ENCODE peak calls at places on chromosomes 2 and 18, in four cellular contexts. One of them, this sample, is unnamed.

GRCh38 chr2:54979645-54980044 is 70.6 kb downstream of the RTN4 start:
- DNase-seq in HepG2: no peak
- DNase-seq in GM12878: no peak
- DNase-seq in H1: no peak
- DNase-seq in this sample: no peak

GRCh38 chr2:28447943-28448737 is 47.7 kb upstream of the PLB1 start:
- DNase-seq in HepG2: no peak
- DNase-seq in GM12878: no peak
- DNase-seq in H1: no peak
- DNase-seq in this sample: no peak

GRCh38 chr2:45224321-45224995 is 215.2 kb upstream of the SIX2 start:
- DNase-seq in HepG2: no peak
- DNase-seq in GM12878: no peak
- DNase-seq in H1: no peak
- DNase-seq in this sample: no peak

GRCh38 chr18:6781179-6781714 is 51.7 kb downstream of the ARHGAP28 start:
- DNase-seq in HepG2: no peak
- DNase-seq in GM12878: no peak
- DNase-seq in H1: no peak
- DNase-seq in this sample: no peak

GRCh38 chr2:237731663-237732062 is 66.9 kb upstream of the RBM44 start:
- DNase-seq in HepG2: peak; percentile 48
- DNase-seq in GM12878: no peak
- DNase-seq in H1: no peak
- DNase-seq in this sample: no peak

GRCh38 chr2:223049356-223049755 is 2.6 kb upstream of the KCNE4 start:
- DNase-seq in HepG2: no peak
- DNase-seq in GM12878: no peak
- DNase-seq in H1: no peak
- DNase-seq in this sample: no peak

GRCh38 chr18:12254820-12255511 is 805 bp downstream of the CIDEA start:
- DNase-seq in HepG2: no peak
- DNase-seq in GM12878: no peak
- DNase-seq in H1: no peak
- DNase-seq in this sample: no peak

GRCh38 chr2:224357098-224357901 is 44.6 kb downstream of the FAM124B start:
- DNase-seq in HepG2: peak; percentile 58
- DNase-seq in GM12878: peak; percentile 11
- DNase-seq in H1: no peak
- DNase-seq in this sample: peak; percentile 68

GRCh38 chr2:241804326-241805276 is 4.4 kb upstream of the NEU4 start:
- DNase-seq in HepG2: peak; percentile 34
- DNase-seq in GM12878: no peak
- DNase-seq in H1: no peak
- DNase-seq in this sample: no peak

DNA sequence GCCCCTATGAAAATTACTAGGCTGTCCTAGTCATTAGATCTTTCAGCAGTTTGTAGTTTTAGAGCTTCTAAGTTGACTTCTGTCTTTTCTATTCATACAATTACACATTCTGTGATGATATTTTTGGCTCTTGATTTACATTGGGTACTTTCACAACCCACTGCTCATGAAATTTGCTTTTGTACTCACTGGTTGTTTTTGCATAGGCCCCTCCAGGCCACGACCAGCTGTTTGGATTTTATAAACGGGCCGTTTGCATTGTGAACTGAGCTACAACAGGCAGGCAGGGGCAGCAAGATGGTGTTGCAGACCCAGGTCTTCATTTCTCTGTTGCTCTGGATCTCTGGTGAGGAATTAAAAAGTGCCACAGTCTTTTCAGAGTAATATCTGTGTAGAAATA is 193.8 kb downstream of the RPIA start:
- DNase-seq in HepG2: no peak
- DNase-seq in GM12878: no peak
- DNase-seq in H1: no peak
- DNase-seq in this sample: no peak
- TF ChIP-seq ZNF274 in HepG2: no peak
- TF ChIP-seq ZNF274 in GM12878: no peak
- TF ChIP-seq ZNF274 in H1: no peak
- TF ChIP-seq ZNF274 in this sample: no peak

GRCh38 chr2:186979439-186980116 is 130.6 kb upstream of the ZSWIM2 start:
- DNase-seq in HepG2: no peak
- DNase-seq in GM12878: no peak
- DNase-seq in H1: no peak
- DNase-seq in this sample: no peak

GRCh38 chr2:186984481-186984880 is 135.5 kb upstream of the ZSWIM2 start:
- DNase-seq in HepG2: no peak
- DNase-seq in GM12878: no peak
- DNase-seq in H1: no peak
- DNase-seq in this sample: no peak

GRCh38 chr2:186980117-186980442 is 131.1 kb upstream of the ZSWIM2 start:
- DNase-seq in HepG2: no peak
- DNase-seq in GM12878: no peak
- DNase-seq in H1: no peak
- DNase-seq in this sample: no peak

GRCh38 chr2:186977433-186978045 is 128.6 kb upstream of the ZSWIM2 start:
- DNase-seq in HepG2: no peak
- DNase-seq in GM12878: no peak
- DNase-seq in H1: no peak
- DNase-seq in this sample: no peak

DNA sequence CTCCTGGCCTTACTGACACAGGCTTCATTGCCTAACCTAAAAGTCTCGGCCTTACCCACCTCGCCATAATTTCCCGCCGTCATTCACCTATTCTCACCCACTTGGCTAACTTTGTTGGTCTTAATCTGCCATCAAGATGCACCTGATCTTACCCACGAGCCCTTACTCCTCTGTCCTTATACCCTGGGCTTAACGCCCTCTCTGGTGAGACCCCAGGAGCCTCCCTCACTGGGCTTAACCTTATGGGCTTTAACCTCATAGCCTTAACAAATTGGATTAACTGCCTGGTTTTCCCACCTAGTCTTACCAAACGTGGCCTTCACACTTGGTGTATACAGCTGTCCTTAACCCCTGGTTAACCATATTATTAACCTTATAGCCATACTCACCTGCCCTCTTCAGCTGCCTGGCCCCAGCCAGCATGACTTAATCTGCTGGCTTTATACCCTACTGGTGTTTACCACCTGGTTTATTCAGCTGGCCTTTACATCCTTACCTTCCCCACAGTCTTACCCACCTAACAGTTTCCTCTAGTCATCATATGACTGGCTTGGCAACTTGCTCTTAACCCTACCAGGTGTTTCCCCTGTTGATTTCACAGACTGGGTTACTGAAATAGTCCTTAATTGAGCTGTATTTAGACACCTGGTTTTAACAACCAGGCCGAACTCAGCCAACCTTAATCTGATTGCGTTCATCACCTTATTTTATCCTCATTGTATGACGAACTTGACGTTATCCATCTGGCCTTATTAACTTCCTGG is 132.0 kb upstream of the ZSWIM2 start:
- DNase-seq in HepG2: no peak
- DNase-seq in GM12878: no peak
- DNase-seq in H1: no peak
- DNase-seq in this sample: no peak
- TF ChIP-seq SUZ12 in HepG2: no peak
- TF ChIP-seq SUZ12 in GM12878: no peak
- TF ChIP-seq SUZ12 in H1: no peak
- TF ChIP-seq SUZ12 in this sample: no peak

DNA sequence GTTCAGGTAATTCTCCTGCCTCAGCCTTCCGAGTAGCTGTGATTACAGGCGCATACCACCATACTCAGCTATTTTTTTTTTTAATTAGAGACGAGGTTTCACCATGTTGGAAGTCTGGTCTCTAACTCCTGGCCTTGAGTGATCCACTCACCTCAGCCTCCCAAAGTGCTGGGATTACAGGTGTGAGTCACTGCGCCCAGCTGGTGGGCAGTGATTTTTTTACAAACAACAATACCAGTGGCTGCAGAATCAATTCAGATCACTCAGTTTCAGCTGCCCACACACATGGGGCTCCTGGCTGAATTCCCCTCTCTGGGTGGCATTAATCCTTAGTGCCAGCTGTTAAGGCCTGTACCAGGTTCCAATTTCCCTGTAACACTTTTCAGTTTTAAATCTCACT is 13.3 kb upstream of the CYRIA start:
- DNase-seq in HepG2: no peak
- DNase-seq in GM12878: no peak
- DNase-seq in H1: no peak
- DNase-seq in this sample: no peak
- TF ChIP-seq ZNF274 in HepG2: no peak
- TF ChIP-seq ZNF274 in GM12878: no peak
- TF ChIP-seq ZNF274 in H1: no peak
- TF ChIP-seq ZNF274 in this sample: no peak

GRCh38 chr2:209422191-209422754 is 1.6 kb upstream of the MAP2 start:
- DNase-seq in HepG2: no peak
- DNase-seq in GM12878: no peak
- DNase-seq in H1: no peak
- DNase-seq in this sample: no peak

GRCh38 chr2:209423562-209424541 is at the start of gene MAP2:
- DNase-seq in HepG2: peak; percentile 61
- DNase-seq in GM12878: no peak
- DNase-seq in H1: peak; percentile 54
- DNase-seq in this sample: peak; percentile 74

GRCh38 chr2:209426432-209426831 is 2.6 kb downstream of the MAP2 start:
- DNase-seq in HepG2: no peak
- DNase-seq in GM12878: no peak
- DNase-seq in H1: no peak
- DNase-seq in this sample: peak; percentile 48

GRCh38 chr2:209425082-209426071 is 1.5 kb downstream of the MAP2 start:
- DNase-seq in HepG2: peak; percentile 32
- DNase-seq in GM12878: no peak
- DNase-seq in H1: no peak
- DNase-seq in this sample: peak; percentile 30
- TF ChIP-seq SUZ12 in HepG2: no peak
- TF ChIP-seq SUZ12 in GM12878: no peak
- TF ChIP-seq SUZ12 in H1: no peak
- TF ChIP-seq SUZ12 in this sample: no peak

GRCh38 chr2:132441051-132441450 is 24.4 kb downstream of the GPR39 start:
- DNase-seq in HepG2: no peak
- DNase-seq in GM12878: no peak
- DNase-seq in H1: no peak
- DNase-seq in this sample: no peak
- TF ChIP-seq ZNF274 in HepG2: no peak
- TF ChIP-seq ZNF274 in GM12878: no peak
- TF ChIP-seq ZNF274 in H1: no peak
- TF ChIP-seq ZNF274 in this sample: no peak

DNA sequence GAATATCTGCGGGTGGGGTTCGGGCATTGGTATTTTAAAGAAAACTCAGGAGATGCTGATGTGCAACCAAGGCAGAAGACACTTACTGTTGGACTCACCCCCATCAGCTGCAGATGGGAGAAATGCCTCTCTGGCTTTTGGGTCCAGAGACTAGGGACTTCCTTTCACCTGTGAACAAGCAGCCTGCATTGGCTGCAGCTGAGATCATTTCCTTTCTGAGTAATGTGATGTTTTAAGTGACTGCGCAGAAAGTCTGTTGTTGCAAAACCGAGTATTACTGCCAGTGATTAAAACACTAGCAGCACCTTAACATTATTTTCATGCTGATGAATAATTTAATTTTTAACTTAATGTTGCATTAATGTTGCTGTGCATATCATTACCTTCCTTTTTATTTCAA is 143.0 kb downstream of the TSN start:
- DNase-seq in HepG2: no peak
- DNase-seq in GM12878: no peak
- DNase-seq in H1: no peak
- DNase-seq in this sample: no peak
- TF ChIP-seq SUZ12 in HepG2: no peak
- TF ChIP-seq SUZ12 in GM12878: no peak
- TF ChIP-seq SUZ12 in H1: no peak
- TF ChIP-seq SUZ12 in this sample: no peak

DNA sequence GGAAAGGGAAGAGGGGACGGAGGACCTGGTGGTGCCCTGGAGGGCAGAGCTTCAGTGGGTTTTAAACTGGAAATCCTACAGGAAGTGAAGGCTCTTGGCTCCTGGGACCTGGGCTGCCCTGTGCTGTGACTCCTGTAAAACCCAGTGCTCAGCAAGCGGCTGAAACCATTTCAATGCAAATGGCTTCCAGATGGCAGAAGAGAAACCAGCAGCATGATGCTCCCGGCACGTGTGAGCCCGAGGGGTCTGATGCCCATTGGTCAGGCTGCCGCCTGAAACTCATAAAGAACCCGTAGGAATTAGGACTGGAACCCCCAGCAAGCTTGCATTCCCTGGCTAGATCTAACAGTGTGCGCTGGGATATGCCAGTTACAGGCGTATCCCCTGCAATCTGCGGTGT is 109.2 kb upstream of the THOC1 start:
- DNase-seq in HepG2: no peak
- DNase-seq in GM12878: no peak
- DNase-seq in H1: no peak
- DNase-seq in this sample: no peak
- TF ChIP-seq ZNF274 in HepG2: no peak
- TF ChIP-seq ZNF274 in GM12878: no peak
- TF ChIP-seq ZNF274 in H1: no peak
- TF ChIP-seq ZNF274 in this sample: no peak

DNA sequence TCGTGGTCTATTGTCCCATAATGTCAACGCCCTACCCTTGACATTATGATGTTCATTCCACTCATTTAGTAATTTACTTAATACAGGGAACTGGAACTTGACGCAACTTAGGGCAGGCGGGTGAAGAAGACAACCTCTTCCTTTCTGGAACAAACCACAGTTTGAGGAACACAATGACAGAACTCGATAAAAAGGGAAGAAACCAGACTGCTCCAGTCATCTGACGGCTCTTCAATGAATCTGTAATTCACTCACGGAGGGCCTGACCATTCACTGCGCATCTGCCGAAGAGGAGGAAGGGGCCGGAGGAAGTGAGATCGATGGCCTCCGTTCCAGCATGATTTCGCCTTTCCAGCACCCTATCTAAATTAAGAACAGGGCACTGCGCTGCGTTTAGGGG is 83.2 kb downstream of the BCL2 start:
- DNase-seq in HepG2: no peak
- DNase-seq in GM12878: no peak
- DNase-seq in H1: no peak
- DNase-seq in this sample: no peak
- TF ChIP-seq SUZ12 in HepG2: no peak
- TF ChIP-seq SUZ12 in GM12878: no peak
- TF ChIP-seq SUZ12 in H1: no peak
- TF ChIP-seq SUZ12 in this sample: no peak

GRCh38 chr2:17757321-17757720 is 3.4 kb downstream of the GEN1 start:
- DNase-seq in HepG2: peak; percentile 89
- DNase-seq in GM12878: no peak
- DNase-seq in H1: no peak
- DNase-seq in this sample: no peak
- TF ChIP-seq ZNF274 in HepG2: no peak
- TF ChIP-seq ZNF274 in GM12878: no peak
- TF ChIP-seq ZNF274 in H1: no peak
- TF ChIP-seq ZNF274 in this sample: no peak

This sample was measured in NT2/D1.